ENCODE peak calls at places on chromosomes 1 and 21, in ten cellular contexts. H is NCI-H1092; Z is T-helper 1 cell; D is left kidney; Y is HTR-8/SVneo; M is fibroblast of lung; C is lung; F is activated CD4-positive, alpha-beta T cell treated with anti-CD3 and anti-CD28 coated beads, Interleukin-2, amount 10 ng/mL, durations not matched to agents 7 days and 5 days; L is GM18507; T is retina. W is an unnamed sample.
A peak's percentile ranks its signal among the peaks of the same experiment; 100 is the strongest.

GRCh38 chr1:201841265-201841912 is 12.4 kb downstream of the IPO9 start:
- DNase-seq in H (no peak), Z (no peak), D (no peak), Y (no peak), M (no peak), C (no peak), F (no peak), L (no peak), T (no peak), W (no peak)

GRCh38 chr1:116777831-116778830 is 23.9 kb downstream of the CD2 start:
- DNase-seq in H (no peak), Z (no peak), D (no peak), Y (no peak), M (peak; percentile 62), C (no peak), F (no peak), L (no peak), T (no peak), W (no peak)

GRCh38 chr1:95117207-95118018 is at the start of gene TLCD4:
- DNase-seq in H (peak; percentile 39), Z (peak; percentile 14), D (peak; percentile 92), Y (peak; percentile 41), M (peak; percentile 23), C (peak; percentile 39), F (peak; percentile 21), L (no peak), T (peak; percentile 89), W (peak; percentile 83)

GRCh38 chr1:207309775-207310273 is 11.7 kb upstream of the CD55 start:
- DNase-seq in H (no peak), Z (no peak), D (peak; percentile 69), Y (peak; percentile 75), M (peak; percentile 37), C (peak; percentile 47), F (no peak), L (no peak), T (peak; percentile 5), W (peak; percentile 87)

GRCh38 chr1:203464226-203464625 is 11.4 kb upstream of the PRELP start:
- DNase-seq in H (no peak), Z (no peak), D (no peak), Y (no peak), M (no peak), C (no peak), F (no peak), L (no peak), T (no peak), W (peak; percentile 74)

GRCh38 chr1:202154766-202155477 is 5.5 kb downstream of the PTPN7 start:
- DNase-seq in H (peak; percentile 63), Z (peak; percentile 45), D (peak; percentile 95), Y (no peak), M (peak; percentile 76), C (peak; percentile 57), F (peak; percentile 64), L (no peak), T (peak; percentile 57), W (peak; percentile 86)

GRCh38 chr1:3222042-3222692 is 153.2 kb downstream of the PRDM16 start:
- DNase-seq in H (no peak), Z (no peak), D (peak; percentile 69), Y (no peak), M (no peak), C (peak; percentile 65), F (no peak), L (no peak), T (no peak), W (no peak)

GRCh38 chr21:46637952-46638746 is 2.7 kb downstream of the PRMT2 start:
- DNase-seq in H (no peak), Z (no peak), D (no peak), Y (no peak), M (no peak), C (no peak), F (no peak), L (no peak), T (no peak), W (no peak)

GRCh38 chr1:182069028-182069466 is 7.5 kb upstream of the ZNF648 start:
- DNase-seq in H (peak; percentile 80), Z (no peak), D (peak; percentile 90), Y (peak; percentile 63), M (peak; percentile 5), C (peak; percentile 61), F (peak; percentile 20), L (no peak), T (peak; percentile 86), W (peak; percentile 93)

GRCh38 chr1:220325306-220325995 is 53.2 kb upstream of the RAB3GAP2 start:
- DNase-seq in H (no peak), Z (no peak), D (no peak), Y (no peak), M (no peak), C (no peak), F (no peak), L (no peak), T (no peak), W (peak; percentile 61)

GRCh38 chr1:32963746-32964460 is 706 bp downstream of the RNF19B start:
- DNase-seq in H (no peak), Z (peak; percentile 45), D (peak; percentile 87), Y (peak; percentile 50), M (peak; percentile 22), C (peak; percentile 63), F (peak; percentile 67), L (no peak), T (peak; percentile 81), W (peak; percentile 91)